ENCODE peak calls at places on chromosomes 2 and 18, in ten cellular contexts. M is upper lobe of left lung, U is A549, L is mucosa of descending colon, A is breast epithelium, E is natural killer cell, C is spleen, G is astrocyte of the spinal cord, H is endothelial cell, R is WTC11. J is an unnamed sample.

GRCh38 chr2:7633556-7634153 is 716.4 kb downstream of the RNF144A start:
- DNase-seq in E (no peak), G (no peak), L (no peak), M (no peak), R (no peak), U (no peak), A (no peak), C (no peak), H (no peak), J (no peak)

GRCh38 chr2:23321767-23322166 is 63.2 kb upstream of the KLHL29 start:
- DNase-seq in G (no peak), C (no peak), E (no peak), U (no peak), A (no peak), H (no peak), M (no peak), L (no peak), R (no peak), J (no peak)

GRCh38 chr18:78584167-78585022 is 395.2 kb upstream of the SALL3 start:
- DNase-seq in U (no peak), E (no peak), A (no peak), C (no peak), M (no peak), H (no peak), L (no peak), G (no peak), R (no peak), J (no peak)

GRCh38 chr2:102498414-102498813 is 25.4 kb downstream of the SLC9A4 start:
- DNase-seq in R (no peak), H (no peak), G (no peak), E (no peak), U (no peak), L (no peak), A (no peak), C (no peak), M (no peak), J (no peak)

GRCh38 chr2:149885468-149885867 is 297.9 kb upstream of the MMADHC start:
- DNase-seq in A (no peak), U (no peak), G (peak; percentile 52), M (no peak), E (no peak), L (no peak), H (no peak), C (no peak), R (no peak), J (no peak)

GRCh38 chr18:8498905-8499304 is 110.3 kb upstream of the RAB12 start:
- DNase-seq in E (no peak), G (no peak), H (no peak), U (no peak), A (no peak), R (no peak), L (no peak), M (no peak), C (no peak), J (no peak)

GRCh38 chr18:57576316-57576715 is 10.2 kb downstream of the FECH start:
- DNase-seq in G (no peak), M (no peak), R (no peak), L (no peak), H (no peak), E (no peak), U (no peak), A (no peak), C (no peak), J (no peak)

GRCh38 chr2:73984922-73985317 is 210 bp downstream of the TET3 start:
- DNase-seq in E (peak; percentile 69), R (peak; percentile 47), A (no peak), L (peak; percentile 81), C (no peak), H (peak; percentile 56), M (peak; percentile 58), G (no peak), U (peak; percentile 35), J (peak; percentile 52)

GRCh38 chr2:221502270-221502973 is 69.7 kb downstream of the EPHA4 start:
- DNase-seq in A (no peak), R (no peak), G (peak; percentile 70), L (no peak), E (no peak), U (no peak), H (no peak), C (no peak), M (no peak), J (no peak)

GRCh38 chr18:48798334-48799197 is 152.2 kb downstream of the SMAD7 start:
- DNase-seq in M (peak; percentile 2), G (no peak), R (peak; percentile 6), C (peak; percentile 50), A (no peak), E (peak; percentile 13), L (no peak), U (no peak), H (no peak), J (no peak)

GRCh38 chr2:177298191-177298590 is 33.7 kb upstream of the NFE2L2 start:
- DNase-seq in M (no peak), A (no peak), H (no peak), G (no peak), L (no peak), E (no peak), R (no peak), C (no peak), U (no peak), J (no peak)

GRCh38 chr18:55318864-55319516 is 269.0 kb downstream of the TCF4 start:
- DNase-seq in M (no peak), H (no peak), E (no peak), A (no peak), R (no peak), C (no peak), G (peak; percentile 52), L (no peak), U (no peak), J (no peak)

GRCh38 chr2:181457741-181458425 is 697 bp downstream of the ITGA4 start:
- DNase-seq in G (peak; percentile 52), A (no peak), H (peak; percentile 29), R (peak; percentile 29), C (peak; percentile 93), E (peak; percentile 51), L (peak; percentile 35), M (peak; percentile 58), U (no peak), J (peak; percentile 10)

GRCh38 chr2:217849154-217849553 is 153.6 kb downstream of the TNS1 start:
- DNase-seq in M (no peak), U (no peak), R (no peak), A (no peak), L (no peak), E (no peak), C (peak; percentile 72), H (no peak), G (no peak), J (no peak)

GRCh38 chr2:229974271-229974670 is 52.0 kb downstream of the FBXO36 start:
- DNase-seq in R (no peak), M (no peak), G (peak; percentile 6), E (no peak), U (peak; percentile 13), L (no peak), H (no peak), C (no peak), A (no peak), J (no peak)
- TF ChIP-seq CTCF in R (no peak), M (no peak), G (no peak), E (no peak), U (no peak), L (no peak), H (no peak), C (no peak), A (no peak), J (no peak)

DNA sequence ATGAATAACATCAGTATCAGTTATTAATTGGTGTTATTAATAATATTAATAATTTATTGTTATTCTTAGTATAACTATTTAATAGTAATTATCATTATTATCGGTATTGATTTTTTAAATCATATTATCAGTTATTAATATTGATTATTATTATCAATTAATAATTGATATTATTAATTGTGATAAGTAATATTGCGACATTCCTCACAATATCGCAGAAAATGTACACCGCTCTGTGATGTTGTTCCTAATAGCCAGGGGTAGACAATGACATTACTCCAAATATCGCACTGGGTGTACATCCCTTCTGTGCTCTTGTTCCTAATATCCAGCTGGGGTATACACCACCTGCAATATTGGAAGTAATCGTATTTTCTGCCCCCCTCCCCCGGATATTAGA is 23.3 kb upstream of the NAGK start:
- DNase-seq in U (no peak), M (no peak), A (no peak), R (no peak), E (no peak), L (no peak), H (no peak), G (no peak), C (no peak), J (no peak)
- TF ChIP-seq CTCF in U (no peak), M (no peak), A (no peak), R (no peak), E (no peak), L (no peak), H (no peak), G (no peak), C (no peak), J (no peak)

GRCh38 chr2:119205001-119205669 is 18.5 kb upstream of the STEAP3 start:
- DNase-seq in M (no peak), L (no peak), A (no peak), E (no peak), H (no peak), C (peak; percentile 62), R (no peak), G (no peak), U (no peak), J (no peak)

GRCh38 chr2:119207447-119207846 is 16.2 kb upstream of the STEAP3 start:
- DNase-seq in A (no peak), H (no peak), U (no peak), G (no peak), M (no peak), E (no peak), C (peak; percentile 33), L (no peak), R (no peak), J (no peak)

GRCh38 chr2:119212139-119212800 is 11.4 kb upstream of the STEAP3 start:
- DNase-seq in R (no peak), A (no peak), M (no peak), U (no peak), H (no peak), L (no peak), E (no peak), G (no peak), C (peak; percentile 74), J (no peak)

GRCh38 chr2:119206201-119206600 is 17.4 kb upstream of the STEAP3 start:
- DNase-seq in H (no peak), L (no peak), G (no peak), E (no peak), R (no peak), U (no peak), M (no peak), C (no peak), A (no peak), J (no peak)

DNA sequence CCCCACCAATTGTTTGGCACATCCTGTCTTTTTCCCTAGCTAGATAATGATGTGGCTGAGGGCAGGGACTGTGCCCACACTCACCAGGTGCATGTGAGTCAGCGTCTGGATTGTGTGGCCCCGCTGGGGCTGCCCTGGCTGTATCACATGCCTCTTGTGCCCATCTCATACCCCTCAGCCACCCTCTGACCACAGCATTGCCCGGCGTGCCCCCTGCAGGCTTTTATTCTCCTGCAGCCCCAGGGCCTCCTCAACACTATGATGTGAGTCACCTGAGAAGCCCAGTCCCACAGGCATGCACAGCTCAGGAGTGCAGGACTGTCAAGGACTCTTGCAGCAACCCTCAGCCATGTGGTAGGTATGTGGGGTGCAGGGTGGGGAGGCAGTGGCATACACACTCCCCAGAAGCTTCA is 14.8 kb upstream of the STEAP3 start:
- DNase-seq in R (no peak), C (peak; percentile 55), L (no peak), E (no peak), M (no peak), A (no peak), U (peak; percentile 12), G (peak; percentile 25), H (no peak), J (no peak)
- TF ChIP-seq CTCF in R (no peak), C (no peak), L (no peak), E (no peak), M (no peak), A (no peak), U (no peak), G (peak; percentile 11), H (no peak), J (no peak)

GRCh38 chr2:210617732-210618330 is 61.4 kb downstream of the CPS1 start:
- DNase-seq in H (peak; percentile 33), G (peak; percentile 58), U (peak; percentile 41), C (no peak), M (no peak), A (no peak), R (no peak), E (no peak), L (peak; percentile 50), J (no peak)
- TF ChIP-seq CTCF in H (peak; percentile 42), G (peak; percentile 71), U (peak; percentile 57), C (peak; percentile 37), M (no peak), A (no peak), R (peak; percentile 39), E (no peak), L (peak; percentile 9), J (peak; percentile 86)